ENCODE peak calls at places on chromosomes 1 and 21, in seven cellular contexts. H is tibial artery, T is pancreas, N is astrocyte, M is kidney, K is PC-9, W is A549. C is an unnamed sample.

GRCh38 chr1:46315669-46316403 is 12.3 kb downstream of the UQCRH start:
- DNase-seq in H (no peak), T (no peak), N (peak; percentile 52), M (no peak), K (no peak), W (no peak), C (no peak)

GRCh38 chr1:245389878-245390277 is 235.1 kb downstream of the KIF26B start:
- DNase-seq in H (no peak), T (no peak), N (no peak), M (no peak), K (no peak), W (no peak), C (no peak)

GRCh38 chr1:165857046-165857801 is 29.8 kb downstream of the UCK2 start:
- DNase-seq in H (no peak), T (no peak), N (peak; percentile 53), M (no peak), K (no peak), W (peak; percentile 52), C (no peak)

GRCh38 chr1:2391034-2391384 is 345 bp downstream of the MORN1 start:
- DNase-seq in H (no peak), T (no peak), N (no peak), M (peak; percentile 87), K (no peak), W (peak; percentile 37), C (no peak)

GRCh38 chr21:36385233-36385908 is at the start of gene CHAF1B:
- DNase-seq in H (peak; percentile 82), T (peak; percentile 88), N (peak; percentile 12), M (peak; percentile 91), K (peak; percentile 79), W (peak; percentile 33), C (peak; percentile 76)

GRCh38 chr1:70685300-70686286 is 274.5 kb downstream of the CTH start:
- DNase-seq in H (peak; percentile 82), T (peak; percentile 84), N (peak; percentile 1), M (peak; percentile 51), K (peak; percentile 25), W (peak; percentile 11), C (no peak)

GRCh38 chr1:147630447-147630846 is 39.9 kb downstream of the ACP6 start:
- DNase-seq in H (no peak), T (no peak), N (no peak), M (no peak), K (no peak), W (no peak), C (no peak)

GRCh38 chr1:161825831-161826230 is 59.7 kb downstream of the ATF6 start:
- DNase-seq in H (no peak), T (no peak), N (no peak), M (no peak), K (no peak), W (no peak), C (no peak)

GRCh38 chr1:234544094-234544579 is 65.2 kb upstream of the TARBP1 start:
- DNase-seq in H (peak; percentile 81), T (peak; percentile 58), N (peak; percentile 93), M (no peak), K (peak; percentile 57), W (no peak), C (no peak)

GRCh38 chr1:44594871-44595735 is 79.2 kb downstream of the TMEM53 start:
- DNase-seq in H (peak; percentile 81), T (peak; percentile 77), N (no peak), M (peak; percentile 89), K (peak; percentile 84), W (peak; percentile 90), C (peak; percentile 78)

GRCh38 chr1:22674410-22674749 is 21.3 kb downstream of the C1QB start:
- DNase-seq in H (no peak), T (no peak), N (no peak), M (no peak), K (no peak), W (no peak), C (no peak)
- TF ChIP-seq CTCF in H (no peak), T (no peak), N (no peak), M (no peak), K (peak; percentile 20), W (peak; percentile 39), C (peak; percentile 58)

GRCh38 chr1:1347663-1348419 is 1.4 kb downstream of the DVL1 start:
- DNase-seq in H (no peak), T (peak; percentile 66), N (no peak), M (peak; percentile 82), K (peak; percentile 78), W (no peak), C (peak; percentile 71)

GRCh38 chr1:1345860-1346500 is 3.2 kb downstream of the DVL1 start:
- DNase-seq in H (no peak), T (no peak), N (no peak), M (no peak), K (no peak), W (no peak), C (no peak)

GRCh38 chr1:1348420-1349255 is 580 bp downstream of the DVL1 start:
- DNase-seq in H (no peak), T (peak; percentile 61), N (no peak), M (peak; percentile 79), K (no peak), W (no peak), C (peak; percentile 73)

GRCh38 chr1:1346501-1346890 is 2.7 kb downstream of the DVL1 start:
- DNase-seq in H (no peak), T (no peak), N (no peak), M (no peak), K (no peak), W (no peak), C (peak; percentile 54)

DNA sequence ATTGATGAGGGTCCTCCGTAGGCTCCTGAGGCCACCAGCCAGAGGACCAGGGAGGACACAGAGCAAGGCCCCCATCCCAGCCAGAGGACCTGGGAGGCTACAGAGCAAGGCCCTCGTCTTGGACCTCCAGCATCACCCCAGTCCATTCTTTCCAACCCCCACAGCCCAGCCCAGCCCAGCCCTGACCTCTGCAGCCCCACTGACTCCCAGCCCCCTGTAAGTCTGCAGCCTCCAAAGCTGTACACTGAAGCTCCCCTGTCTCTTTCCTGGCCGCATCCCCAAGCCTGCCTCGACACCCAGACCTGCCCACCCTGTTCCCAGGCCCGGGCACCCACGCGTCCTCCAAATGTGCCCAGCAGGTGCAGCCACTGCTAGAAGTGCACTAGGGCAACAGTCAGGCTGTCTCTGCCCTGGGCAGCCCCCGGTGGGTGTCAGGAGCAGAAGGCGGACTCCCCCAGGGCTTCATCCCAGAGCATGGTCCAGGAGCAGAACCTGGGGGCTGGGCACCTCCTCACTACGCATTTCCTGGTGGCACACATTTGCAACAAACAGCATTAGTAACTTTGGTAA is 2.1 kb downstream of the DVL1 start:
- DNase-seq in H (no peak), T (no peak), N (no peak), M (peak; percentile 64), K (no peak), W (no peak), C (peak; percentile 55)
- H3K4me1 ChIP-seq in H (no peaks in the 10 kb centered on the region), T (peaks cover 11% of the 10 kb centered on the region), N (peaks cover 49% of the 10 kb centered on the region), M (peaks cover 26% of the 10 kb centered on the region), K (peaks cover 55% of the 10 kb centered on the region), W (peaks cover 50% of the 10 kb centered on the region), C (peaks cover 26% of the 10 kb centered on the region)

GRCh38 chr1:118977591-118977990 is 10.6 kb downstream of the TBX15 start:
- DNase-seq in H (no peak), T (no peak), N (no peak), M (no peak), K (no peak), W (no peak), C (no peak)

GRCh38 chr1:118974641-118975040 is 13.5 kb downstream of the TBX15 start:
- DNase-seq in H (no peak), T (no peak), N (no peak), M (no peak), K (no peak), W (no peak), C (no peak)

GRCh38 chr1:118970451-118970850 is 17.7 kb downstream of the TBX15 start:
- DNase-seq in H (no peak), T (no peak), N (no peak), M (no peak), K (no peak), W (no peak), C (no peak)

GRCh38 chr1:118973032-118973431 is 15.1 kb downstream of the TBX15 start:
- DNase-seq in H (no peak), T (no peak), N (no peak), M (no peak), K (no peak), W (no peak), C (no peak)

GRCh38 chr1:118973536-118974160 is 14.5 kb downstream of the TBX15 start:
- DNase-seq in H (peak; percentile 82), T (no peak), N (no peak), M (no peak), K (no peak), W (no peak), C (no peak)
- H3K27ac ChIP-seq in H (peak overlapping the region; percentile 56), T (no peak overlapping the region), N (no peak overlapping the region), M (no peak overlapping the region), K (no peak overlapping the region), W (no peak overlapping the region), C (no peak overlapping the region)

GRCh38 chr1:176149939-176150807 is 56.9 kb downstream of the COP1 start:
- DNase-seq in H (no peak), T (no peak), N (no peak), M (no peak), K (no peak), W (peak; percentile 12), C (no peak)
- TF ChIP-seq CTCF in H (no peak), T (no peak), N (no peak), M (no peak), K (no peak), W (no peak), C (no peak)

DNA sequence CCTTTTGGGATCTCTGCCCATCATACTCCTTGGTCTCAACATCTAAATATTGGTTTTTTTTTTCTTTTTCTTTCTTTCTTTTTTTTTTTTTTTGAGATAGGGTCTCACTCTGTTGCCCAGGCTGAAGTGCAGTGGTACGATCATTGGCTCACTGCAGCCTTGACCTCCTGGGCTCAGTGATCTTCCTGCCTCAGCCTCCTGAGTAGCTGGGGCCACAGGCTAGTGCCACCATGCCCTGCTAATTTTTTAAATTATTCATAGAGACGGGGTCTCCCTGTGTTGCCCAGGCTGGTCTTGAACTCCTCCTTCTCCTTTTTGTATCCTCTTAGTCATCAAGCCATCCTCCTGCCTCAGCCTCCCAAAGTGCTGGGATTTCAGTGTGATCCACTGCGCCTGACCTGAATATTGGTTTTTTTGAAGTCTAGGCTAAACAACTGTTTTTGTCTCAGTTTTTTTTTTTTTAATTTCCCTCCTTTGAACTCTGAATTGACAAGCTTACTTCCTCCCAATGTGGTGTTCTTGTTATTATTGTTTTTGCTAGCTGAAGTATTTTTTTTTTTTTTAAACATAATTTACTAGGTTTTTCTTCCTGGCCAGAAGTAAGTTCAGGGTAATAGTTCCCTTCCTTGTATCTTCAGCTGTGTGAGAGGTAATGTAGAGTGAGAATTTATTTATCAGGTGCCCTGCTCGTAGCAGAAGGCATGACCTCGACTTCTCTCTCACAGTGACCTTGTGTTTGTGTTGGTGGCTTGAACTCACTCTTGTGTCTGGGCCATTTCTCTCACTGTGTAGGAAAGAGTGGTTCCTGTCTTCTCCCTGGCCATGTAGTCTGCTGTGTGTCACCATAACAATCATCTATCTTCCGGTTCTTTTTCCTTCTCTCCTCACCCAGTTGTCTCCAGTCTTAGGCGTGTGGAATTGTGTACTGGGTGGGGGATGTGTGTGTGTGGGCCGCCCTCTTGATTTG is 31.1 kb downstream of the MAPKAPK2 start:
- DNase-seq in H (no peak), T (no peak), N (no peak), M (no peak), K (no peak), W (no peak), C (no peak)
- H3K4me1 ChIP-seq in H (no peaks in the 10 kb centered on the region), T (peaks cover 20% of the 10 kb centered on the region), N (peaks cover 14% of the 10 kb centered on the region), M (peaks cover 38% of the 10 kb centered on the region), K (peaks cover 61% of the 10 kb centered on the region), W (peaks cover 89% of the 10 kb centered on the region), C (peaks cover 11% of the 10 kb centered on the region)

C was measured in RWPE2.